ENCODE peak calls at places on chromosomes 1 and 21, in ten cellular contexts. R is AG09309; P is fibroblast of mammary gland; I is AG20443; Q is right lobe of liver; K is activated CD4-positive, alpha-beta T cell treated with anti-CD3 and anti-CD28 coated beads, Interleukin-2, amount 50 U/mL, for 24 hours; W is nephron progenitor cell; M is body of pancreas; H is breast epithelium; B is Daoy. S is an unnamed sample.

GRCh38 chr1:154626456-154627246 is 18.7 kb upstream of the ADAR start:
- DNase-seq in K (no peak), B (no peak), M (no peak), W (peak), H (no peak), R (no peak), I (peak), P (no peak), Q (no peak), S (no peak)

GRCh38 chr1:172429324-172430127 is 9.0 kb downstream of the C1orf105 start:
- DNase-seq in R (peak), B (peak), M (peak), H (no peak), I (peak), P (peak), Q (no peak), K (no peak), W (no peak), S (peak)

GRCh38 chr1:115057661-115058249 is 28.1 kb downstream of the TSHB start:
- DNase-seq in P (no peak), M (no peak), R (no peak), Q (no peak), K (no peak), H (no peak), B (no peak), W (no peak), I (no peak), S (no peak)

GRCh38 chr21:36768496-36768895 is 69.6 kb downstream of the SIM2 start:
- DNase-seq in K (no peak), H (no peak), W (no peak), R (no peak), P (no peak), I (no peak), B (no peak), M (no peak), Q (no peak), S (no peak)

GRCh38 chr1:178418284-178418955 is 78.3 kb downstream of the CLEC20A start:
- DNase-seq in P (no peak), R (no peak), H (no peak), B (no peak), I (no peak), M (no peak), Q (no peak), K (no peak), W (no peak), S (no peak)

GRCh38 chr1:56017336-56017735 is 562.0 kb downstream of the PLPP3 start:
- DNase-seq in Q (no peak), W (no peak), M (no peak), P (peak), B (peak), R (no peak), I (no peak), H (no peak), K (no peak), S (no peak)

GRCh38 chr21:42669069-42669468 is 15.6 kb downstream of the PDE9A start:
- DNase-seq in I (no peak), M (no peak), K (no peak), Q (no peak), R (no peak), W (no peak), H (no peak), P (peak), B (peak), S (no peak)

GRCh38 chr1:228210076-228210651 is 2.3 kb downstream of the OBSCN start:
- DNase-seq in I (no peak), K (no peak), W (no peak), B (peak), Q (no peak), P (no peak), R (peak), H (peak), M (no peak), S (no peak)

GRCh38 chr1:23558140-23558871 is 995 bp downstream of the ID3 start:
- DNase-seq in H (no peak), W (peak), R (no peak), K (no peak), Q (peak), P (no peak), M (peak), B (peak), I (no peak), S (no peak)